ENCODE peak calls at places on chromosomes 13 and 19, in six cellular contexts. C is cardiac muscle cell; T is astrocyte; X is body of pancreas; D is CD8-positive, alpha-beta T cell; A is left ventricle myocardium inferior. V is an unnamed sample.

GRCh38 chr13:30750036-30750435 is 14.7 kb downstream of the ALOX5AP start:
- DNase-seq in C (no peak), D (no peak), A (no peak), X (no peak), T (no peak), V (no peak)

GRCh38 chr13:48155850-48156249 is 60.9 kb upstream of the MED4 start:
- DNase-seq in T (peak; percentile 68), D (peak; percentile 62), X (no peak), A (no peak), C (peak; percentile 69), V (no peak)

GRCh38 chr13:98563071-98563470 is 13.8 kb downstream of the STK24 start:
- DNase-seq in X (no peak), T (no peak), A (no peak), D (peak; percentile 60), C (no peak), V (no peak)

GRCh38 chr13:41693434-41693833 is 236.1 kb downstream of the RGCC start:
- DNase-seq in A (no peak), T (peak; percentile 32), C (no peak), X (no peak), D (no peak), V (no peak)

GRCh38 chr19:33803383-33803782 is 6.7 kb downstream of the KCTD15 start:
- DNase-seq in X (no peak), A (no peak), D (no peak), C (no peak), T (no peak), V (no peak)

GRCh38 chr13:111659842-111660241 is 339.4 kb downstream of the TEX29 start:
- DNase-seq in A (peak; percentile 46), D (no peak), C (no peak), X (no peak), T (no peak), V (no peak)

GRCh38 chr13:79481685-79482052 is 714 bp downstream of the NDFIP2 start:
- DNase-seq in X (peak; percentile 24), T (no peak), A (no peak), D (peak; percentile 51), C (no peak), V (no peak)

GRCh38 chr19:55253842-55254624 is 4.8 kb downstream of the PPP6R1 start:
- DNase-seq in C (no peak), X (no peak), A (no peak), T (no peak), D (peak; percentile 79), V (no peak)

GRCh38 chr13:99827011-99827410 is 144.6 kb downstream of the ZIC5 start:
- DNase-seq in X (no peak), C (no peak), T (no peak), A (no peak), D (no peak), V (no peak)

GRCh38 chr19:12665646-12666304 is 767 bp downstream of the MAN2B1 start:
- DNase-seq in C (no peak), A (no peak), X (no peak), T (no peak), D (peak; percentile 34), V (no peak)

GRCh38 chr19:13825489-13826475 is 30.5 kb downstream of the ZSWIM4 start:
- DNase-seq in A (no peak), D (no peak), T (no peak), X (no peak), C (no peak), V (peak; percentile 75)

GRCh38 chr19:12665281-12665573 is 1.3 kb downstream of the MAN2B1 start:
- DNase-seq in D (peak; percentile 68), T (no peak), X (no peak), A (peak; percentile 55), C (no peak), V (no peak)

GRCh38 chr19:34184880-34185491 is 12.7 kb downstream of the LSM14A start:
- DNase-seq in D (peak; percentile 30), X (no peak), T (no peak), C (peak; percentile 32), A (no peak), V (no peak)

GRCh38 chr13:64675256-64675892 is 2554.8 kb downstream of the PCDH9 start:
- DNase-seq in T (peak; percentile 63), A (no peak), X (no peak), C (peak; percentile 9), D (no peak), V (no peak)

GRCh38 chr19:53015730-53016129 is 2.0 kb downstream of the ERVV-1 start:
- DNase-seq in D (no peak), C (no peak), A (no peak), X (no peak), T (no peak), V (no peak)

GRCh38 chr13:107025991-107026390 is 458.1 kb upstream of the ARGLU1 start:
- DNase-seq in T (peak; percentile 58), D (no peak), X (peak; percentile 53), A (peak; percentile 31), C (peak; percentile 45), V (no peak)

GRCh38 chr19:47619763-47620162 is 10.8 kb downstream of the BICRA start:
- DNase-seq in D (no peak), C (no peak), T (peak; percentile 64), A (no peak), X (no peak), V (no peak)

GRCh38 chr13:67662997-67663396 is 432.9 kb upstream of the PCDH9 start:
- DNase-seq in D (no peak), X (no peak), C (no peak), A (no peak), T (no peak), V (no peak)

GRCh38 chr19:10346509-10346908 is 7.1 kb upstream of the ICAM3 start:
- DNase-seq in A (no peak), X (no peak), C (peak; percentile 56), T (no peak), D (no peak), V (no peak)
- H3K4me1 ChIP-seq in A (no peaks in the 10 kb centered on the region), X (no peaks in the 10 kb centered on the region), C (no peaks in the 10 kb centered on the region), T (peaks cover 3% of the 10 kb centered on the region), D (no peaks in the 10 kb centered on the region), V (no peaks in the 10 kb centered on the region)

GRCh38 chr13:110410906-110411305 is 103.8 kb downstream of the COL4A2 start:
- DNase-seq in A (no peak), T (no peak), C (no peak), D (no peak), X (no peak), V (no peak)

GRCh38 chr13:110408286-110408685 is 101.2 kb downstream of the COL4A2 start:
- DNase-seq in T (no peak), C (no peak), A (no peak), X (no peak), D (no peak), V (no peak)

GRCh38 chr13:110409581-110409992 is 102.5 kb downstream of the COL4A2 start:
- DNase-seq in A (no peak), D (no peak), X (no peak), T (peak; percentile 92), C (peak; percentile 75), V (no peak)

GRCh38 chr13:110411316-110412105 is 104.4 kb downstream of the COL4A2 start:
- DNase-seq in X (no peak), A (no peak), T (no peak), D (no peak), C (no peak), V (no peak)

GRCh38 chr13:110410000-110410399 is 102.9 kb downstream of the COL4A2 start:
- DNase-seq in X (no peak), T (no peak), D (no peak), C (no peak), A (no peak), V (no peak)
- H3K4me3 ChIP-seq in X (no peak overlapping the region), T (no peak overlapping the region), D (no peak overlapping the region), C (no peak overlapping the region), A (no peak overlapping the region), V (no peak overlapping the region)

DNA sequence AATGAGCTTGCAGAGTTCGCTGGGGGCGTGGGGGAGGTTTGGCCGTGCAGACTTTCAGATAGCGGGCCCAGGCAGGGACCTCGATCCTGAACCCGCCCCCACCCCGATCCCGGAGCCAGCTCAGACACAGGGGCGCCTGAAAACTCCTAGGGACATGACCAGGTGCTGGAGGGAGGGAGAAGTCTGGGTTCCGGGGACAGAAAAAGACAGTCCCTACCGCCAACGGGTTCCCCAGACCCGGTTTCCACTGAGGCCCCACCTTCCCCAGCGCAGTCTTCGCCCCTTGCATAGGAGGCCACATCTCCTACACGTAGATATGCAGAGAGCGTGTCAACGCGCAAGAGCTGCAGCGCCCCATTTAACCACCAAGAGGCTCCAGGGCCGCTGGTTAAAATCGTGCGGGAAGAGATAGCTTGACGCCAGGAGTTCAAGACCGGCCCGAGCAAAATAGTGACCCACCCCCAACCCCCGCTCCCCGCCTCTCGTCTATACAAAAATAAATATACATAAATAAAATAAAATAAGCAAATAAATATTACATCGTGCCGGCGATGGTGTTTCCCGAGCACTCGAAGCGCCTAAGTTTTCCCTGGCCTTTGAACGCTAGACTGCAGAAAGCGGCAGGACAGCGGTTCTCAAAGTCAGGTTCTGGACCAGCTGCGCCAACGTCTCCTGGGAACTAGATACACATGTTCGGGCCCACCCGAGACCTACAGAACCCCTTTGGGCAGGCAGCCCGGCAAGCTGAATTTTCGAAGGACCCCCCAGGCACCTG is 8.3 kb downstream of the CCDC8 start:
- DNase-seq in C (peak; percentile 81), X (peak; percentile 45), D (no peak), T (no peak), A (no peak), V (no peak)
- TF ChIP-seq CTCF in C (peak; percentile 37), X (no peak), D (no peak), T (no peak), A (peak; percentile 26), V (no peak)

GRCh38 chr13:110328509-110328908 is 21.4 kb downstream of the COL4A2 start:
- DNase-seq in X (no peak), T (no peak), C (no peak), A (no peak), D (no peak), V (no peak)
- H3K4me1 ChIP-seq in X (peaks cover 14% of the 10 kb centered on the region), T (peaks cover 93% of the 10 kb centered on the region), C (peaks cover 29% of the 10 kb centered on the region), A (peaks cover 98% of the 10 kb centered on the region), D (no peaks in the 10 kb centered on the region), V (no peaks in the 10 kb centered on the region)

V was measured in BE2C.